ENCODE peak calls at places on chromosomes 1 and 21, in five cellular contexts. A is mesenchymal stem cell, P is IMR-90, J is trophoblast cell, N is mesendoderm. R is an unnamed sample.

GRCh38 chr1:2561446-2561845 is 5.3 kb downstream of the TNFRSF14 start:
- DNase-seq in A (no peak), P (no peak), J (no peak), N (no peak), R (no peak)

GRCh38 chr1:206900149-206900548 is 2.9 kb downstream of the IL24 start:
- DNase-seq in A (no peak), P (no peak), J (no peak), N (no peak), R (no peak)

GRCh38 chr21:46297311-46298082 is 11.4 kb downstream of the YBEY start:
- DNase-seq in A (no peak), P (no peak), J (no peak), N (peak), R (no peak)

GRCh38 chr1:74504125-74505065 is 8.0 kb downstream of the LRRC53 start:
- DNase-seq in A (peak), P (peak), J (peak), N (peak), R (peak)

GRCh38 chr1:231606712-231607111 is 19.9 kb upstream of the DISC1 start:
- DNase-seq in A (no peak), P (peak), J (peak), N (peak), R (no peak)

GRCh38 chr1:39204441-39205081 is at the start of gene MACF1:
- DNase-seq in A (peak), P (peak), J (no peak), N (peak), R (no peak)

GRCh38 chr1:6491480-6491962 is at the start of gene PLEKHG5:
- DNase-seq in A (peak), P (peak), J (peak), N (peak), R (no peak)

GRCh38 chr1:152817309-152817708 is 5.5 kb downstream of the LCE1B start:
- DNase-seq in A (no peak), P (no peak), J (no peak), N (no peak), R (no peak)

GRCh38 chr1:10045480-10046355 is 13.0 kb downstream of the UBE4B start:
- DNase-seq in A (peak), P (peak), J (no peak), N (no peak), R (no peak)

GRCh38 chr1:150484861-150485260 is 2.4 kb upstream of the TARS2 start:
- DNase-seq in A (peak), P (peak), J (no peak), N (peak), R (no peak)

GRCh38 chr1:11071463-11072215 is 11.8 kb upstream of the SRM start:
- DNase-seq in A (no peak), P (no peak), J (no peak), N (no peak), R (no peak)

GRCh38 chr1:93448983-93449805 is 1.3 kb downstream of the FNBP1L start:
- DNase-seq in A (peak), P (peak), J (peak), N (peak), R (peak)

GRCh38 chr21:36729301-36729970 is 30.5 kb downstream of the SIM2 start:
- DNase-seq in A (no peak), P (no peak), J (no peak), N (no peak), R (no peak)

GRCh38 chr1:177424746-177425145 is 254.0 kb downstream of the BRINP2 start:
- DNase-seq in A (peak), P (no peak), J (no peak), N (no peak), R (no peak)

GRCh38 chr1:16153110-16153998 is 2.5 kb downstream of the EPHA2 start:
- DNase-seq in A (peak), P (no peak), J (no peak), N (no peak), R (no peak)

GRCh38 chr1:9317591-9318331 is 25.1 kb downstream of the SPSB1 start:
- DNase-seq in A (peak), P (peak), J (no peak), N (no peak), R (no peak)

GRCh38 chr1:58782308-58783089 is 1.3 kb downstream of the JUN start:
- DNase-seq in A (peak), P (peak), J (peak), N (peak), R (peak)

GRCh38 chr1:211928222-211928856 is 97.8 kb upstream of the LPGAT1 start:
- DNase-seq in A (peak), P (no peak), J (no peak), N (no peak), R (no peak)

GRCh38 chr1:108057536-108057935 is 92.6 kb upstream of the VAV3 start:
- DNase-seq in A (peak), P (no peak), J (no peak), N (peak), R (no peak)

GRCh38 chr1:32894019-32894600 is 7.1 kb downstream of the TMEM54 start:
- DNase-seq in A (no peak), P (no peak), J (no peak), N (no peak), R (no peak)

GRCh38 chr1:1182491-1183220 is 9.0 kb downstream of the TTLL10 start:
- DNase-seq in A (no peak), P (no peak), J (no peak), N (no peak), R (no peak)

GRCh38 chr21:38995755-38996154 is 187.5 kb downstream of the PSMG1 start:
- DNase-seq in A (no peak), P (no peak), J (no peak), N (no peak), R (no peak)

GRCh38 chr1:200279810-200280411 is 129.9 kb downstream of the ZNF281 start:
- DNase-seq in A (peak), P (peak), J (peak), N (peak), R (no peak)

GRCh38 chr1:90175490-90176157 is 180.7 kb downstream of the ZNF326 start:
- DNase-seq in A (no peak), P (no peak), J (peak), N (peak), R (no peak)

GRCh38 chr1:117812868-117813511 is 116.4 kb downstream of the GDAP2 start:
- DNase-seq in A (peak), P (peak), J (no peak), N (no peak), R (no peak)

GRCh38 chr1:226661965-226662364 is 77.1 kb downstream of the ITPKB start:
- DNase-seq in A (peak), P (peak), J (no peak), N (peak), R (no peak)

GRCh38 chr1:8348777-8349472 is 31.0 kb downstream of the SLC45A1 start:
- DNase-seq in A (peak), P (peak), J (peak), N (peak), R (peak)

GRCh38 chr1:14850563-14850962 is 252.1 kb downstream of the KAZN start:
- DNase-seq in A (no peak), P (no peak), J (no peak), N (no peak), R (no peak)

GRCh38 chr1:41358152-41358937 is 2.9 kb upstream of the FOXO6 start:
- DNase-seq in A (no peak), P (no peak), J (no peak), N (no peak), R (no peak)

GRCh38 chr1:147700042-147700711 is 29.9 kb upstream of the ACP6 start:
- DNase-seq in A (peak), P (peak), J (peak), N (peak), R (peak)

GRCh38 chr1:7967206-7967605 is 5.7 kb downstream of the PARK7 start:
- DNase-seq in A (no peak), P (no peak), J (no peak), N (no peak), R (no peak)

GRCh38 chr1:40848530-40849189 is 13.5 kb downstream of the CITED4 start:
- DNase-seq in A (peak), P (peak), J (peak), N (peak), R (peak)

GRCh38 chr1:181394766-181395165 is 88.6 kb upstream of the CACNA1E start:
- DNase-seq in A (no peak), P (no peak), J (no peak), N (no peak), R (no peak)

GRCh38 chr1:159786465-159786864 is 5.7 kb downstream of the DUSP23 start:
- DNase-seq in A (no peak), P (no peak), J (no peak), N (no peak), R (no peak)

GRCh38 chr1:78619446-78619802 is 824 bp upstream of the IFI44L start:
- DNase-seq in A (peak), P (no peak), J (no peak), N (no peak), R (no peak)
- H3K4me3 ChIP-seq in A (no peak), P (peak), J (no peak), N (no peak), R (no peak)

GRCh38 chr1:23341829-23342697 is 2.0 kb downstream of the HNRNPR start:
- DNase-seq in A (peak), P (no peak), J (no peak), N (no peak), R (no peak)

GRCh38 chr1:23343246-23344110 is 606 bp downstream of the HNRNPR start:
- DNase-seq in A (peak), P (peak), J (peak), N (peak), R (no peak)

GRCh38 chr1:23344111-23344986 is at the start of gene HNRNPR:
- DNase-seq in A (peak), P (peak), J (peak), N (peak), R (peak)

GRCh38 chr1:23345920-23346319 is 1.8 kb upstream of the HNRNPR start:
- DNase-seq in A (no peak), P (no peak), J (no peak), N (no peak), R (no peak)

GRCh38 chr1:23344987-23345472 is 946 bp upstream of the HNRNPR start:
- DNase-seq in A (no peak), P (no peak), J (no peak), N (peak), R (no peak)
- H3K23ac ChIP-seq in A (no peak), P (peak), J (no peak), N (peak), R (no peak)

GRCh38 chr1:192553741-192554140 is 21.8 kb upstream of the RGS1 start:
- DNase-seq in A (no peak), P (no peak), J (no peak), N (no peak), R (no peak)

GRCh38 chr1:192552619-192553225 is 22.9 kb upstream of the RGS1 start:
- DNase-seq in A (no peak), P (no peak), J (no peak), N (no peak), R (no peak)

GRCh38 chr1:192555399-192555798 is 20.2 kb upstream of the RGS1 start:
- DNase-seq in A (peak), P (no peak), J (no peak), N (no peak), R (no peak)

GRCh38 chr1:192557841-192558595 is 17.6 kb upstream of the RGS1 start:
- DNase-seq in A (peak), P (peak), J (no peak), N (no peak), R (no peak)

GRCh38 chr1:192554904-192555303 is 20.7 kb upstream of the RGS1 start:
- DNase-seq in A (no peak), P (no peak), J (no peak), N (no peak), R (no peak)
- H3K4me3 ChIP-seq in A (no peak), P (no peak), J (no peak), N (no peak), R (no peak)

DNA sequence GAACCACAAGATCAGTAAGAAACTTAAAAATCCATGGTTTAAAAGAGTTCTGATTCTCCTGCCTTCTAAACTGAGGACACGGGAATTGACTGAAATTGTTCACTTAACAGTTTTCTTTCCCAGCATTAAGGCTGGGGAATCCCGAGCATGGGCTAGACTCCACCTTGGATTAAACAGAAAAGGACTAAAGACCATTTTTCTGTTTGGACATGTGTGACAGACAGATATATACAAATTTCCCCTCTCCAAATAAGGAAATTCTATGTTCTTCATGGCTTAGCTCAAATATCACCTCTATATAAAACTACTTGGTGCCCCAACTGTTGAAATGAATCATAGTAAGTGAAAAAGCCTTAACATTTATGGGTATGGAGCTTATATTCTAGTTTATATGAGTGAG is 85.0 kb downstream of the UROD start:
- DNase-seq in A (no peak), P (no peak), J (no peak), N (no peak), R (no peak)
- H3K23ac ChIP-seq in A (no peak), P (no peak), J (no peak), N (no peak), R (no peak)